ENCODE peak calls at places on chromosomes 1 and 21, in five cellular contexts. R is HepG2, G is K562, D is IMR-90, T is SK-N-SH. S is an unnamed sample.

GRCh38 chr1:191508239-191508638 is 650.0 kb upstream of the RGS18 start:
- DNase-seq in G (no peak), T (no peak), R (no peak), D (no peak), S (peak; percentile 5)

GRCh38 chr1:204465469-204466415 is 28.9 kb downstream of the PIK3C2B start:
- DNase-seq in R (no peak), G (peak; percentile 60), T (peak; percentile 46), D (no peak), S (peak; percentile 63)

GRCh38 chr1:6222644-6223043 is 13.1 kb downstream of the ICMT start:
- DNase-seq in G (no peak), R (no peak), D (peak; percentile 31), T (no peak), S (no peak)

GRCh38 chr1:51214615-51215131 is 21.4 kb upstream of the RNF11 start:
- DNase-seq in G (no peak), R (no peak), T (no peak), D (peak; percentile 87), S (no peak)

GRCh38 chr1:232634086-232634485 is 4.2 kb upstream of the SIPA1L2 start:
- DNase-seq in R (no peak), G (no peak), T (no peak), D (no peak), S (no peak)

GRCh38 chr21:42829417-42829816 is 49.9 kb downstream of the WDR4 start:
- DNase-seq in D (no peak), T (no peak), R (no peak), G (no peak), S (no peak)

GRCh38 chr1:157994704-157995540 is 1.5 kb downstream of the KIRREL1 start:
- DNase-seq in T (no peak), G (no peak), D (peak; percentile 40), R (no peak), S (no peak)

GRCh38 chr21:35249636-35250035 is 200.5 kb upstream of the RUNX1 start:
- DNase-seq in R (no peak), G (no peak), D (no peak), T (no peak), S (no peak)

GRCh38 chr1:61851849-61852692 is 109.8 kb downstream of the PATJ start:
- DNase-seq in T (peak; percentile 36), R (peak; percentile 47), G (peak; percentile 31), D (peak; percentile 79), S (no peak)

GRCh38 chr21:34762761-34763160 is 94.0 kb downstream of the CLIC6 start:
- DNase-seq in R (no peak), G (no peak), D (peak; percentile 81), T (no peak), S (no peak)

GRCh38 chr21:20272791-20273362 is 725.3 kb upstream of the NCAM2 start:
- DNase-seq in G (no peak), D (no peak), T (no peak), R (no peak), S (no peak)

GRCh38 chr1:15849775-15850449 is 2.4 kb downstream of the SPEN start:
- DNase-seq in G (peak; percentile 66), T (peak; percentile 71), R (peak; percentile 65), D (peak; percentile 60), S (no peak)

GRCh38 chr1:170126691-170127090 is 19.1 kb upstream of the NTMT2 start:
- DNase-seq in T (no peak), D (peak; percentile 95), R (no peak), G (no peak), S (peak; percentile 72)

GRCh38 chr1:25140073-25140797 is 92.1 kb downstream of the SYF2 start:
- DNase-seq in D (no peak), G (no peak), R (peak; percentile 55), T (no peak), S (peak; percentile 69)

GRCh38 chr1:84996846-84997666 is at the start of gene MCOLN2:
- DNase-seq in T (peak; percentile 86), D (peak; percentile 1), R (no peak), G (peak; percentile 52), S (no peak)

GRCh38 chr1:160125761-160126160 is 10.2 kb downstream of the ATP1A2 start:
- DNase-seq in T (no peak), D (peak; percentile 52), R (no peak), G (no peak), S (no peak)

GRCh38 chr1:99969260-99969728 is 502 bp upstream of the SLC35A3 start:
- DNase-seq in D (no peak), R (no peak), G (peak; percentile 27), T (no peak), S (no peak)

GRCh38 chr1:204836856-204837255 is 33.8 kb upstream of the NFASC start:
- DNase-seq in G (no peak), R (no peak), T (no peak), D (no peak), S (no peak)

GRCh38 chr1:150621497-150622113 is 7.8 kb downstream of the ENSA start:
- DNase-seq in D (peak; percentile 79), T (peak; percentile 47), G (peak; percentile 26), R (peak; percentile 48), S (no peak)

GRCh38 chr21:41149199-41149598 is 18.8 kb upstream of the BACE2 start:
- DNase-seq in T (no peak), R (no peak), G (no peak), D (no peak), S (no peak)

GRCh38 chr1:236998571-236998970 is 5.7 kb downstream of the MT1HL1 start:
- DNase-seq in R (no peak), T (no peak), D (no peak), G (no peak), S (no peak)

GRCh38 chr1:203353486-203353885 is 2.6 kb upstream of the FMOD start:
- DNase-seq in R (no peak), T (no peak), D (no peak), G (no peak), S (no peak)
- TF ChIP-seq MXI1 in R (no peak), T (no peak), D (no peak), G (no peak), S (no peak)

DNA sequence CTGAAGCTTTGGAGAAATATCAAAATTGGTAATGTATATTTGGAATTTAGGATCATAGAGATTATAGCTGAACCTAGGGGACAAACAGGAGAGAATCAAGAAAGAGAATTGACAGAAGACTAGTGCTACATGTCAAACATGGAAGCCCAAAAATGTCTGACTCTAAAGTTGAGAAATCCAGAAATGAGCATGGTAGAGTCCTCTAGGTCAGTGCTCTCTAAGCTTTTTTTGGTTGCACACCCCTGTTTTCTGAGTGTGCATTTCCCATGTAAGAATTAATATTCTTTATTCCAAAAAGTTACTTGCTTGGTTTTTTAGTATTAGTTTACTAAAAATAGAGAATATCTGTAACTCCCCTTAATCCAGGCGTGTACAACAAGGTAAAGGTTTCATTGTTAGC is 25.6 kb downstream of the NFYC start:
- DNase-seq in G (no peak), D (no peak), T (no peak), R (no peak), S (no peak)
- TF ChIP-seq MXI1 in G (no peak), D (no peak), T (no peak), R (no peak), S (no peak)

GRCh38 chr1:227320476-227320875 is 2.2 kb upstream of the CDC42BPA start:
- DNase-seq in T (no peak), G (no peak), R (no peak), D (no peak), S (no peak)

GRCh38 chr1:227318003-227318851 is at the start of gene CDC42BPA:
- DNase-seq in T (peak; percentile 95), R (peak; percentile 46), D (peak; percentile 87), G (peak; percentile 95), S (no peak)

GRCh38 chr1:227317541-227318002 is 720 bp downstream of the CDC42BPA start:
- DNase-seq in D (peak; percentile 61), G (peak; percentile 68), R (peak; percentile 44), T (peak; percentile 76), S (no peak)

GRCh38 chr1:227316941-227317540 is 1.3 kb downstream of the CDC42BPA start:
- DNase-seq in R (no peak), D (peak; percentile 31), G (peak; percentile 45), T (peak; percentile 27), S (no peak)

GRCh38 chr1:227318852-227319607 is 738 bp upstream of the CDC42BPA start:
- DNase-seq in D (peak; percentile 56), G (peak; percentile 45), R (peak; percentile 45), T (peak; percentile 78), S (no peak)
- TF ChIP-seq MXI1 in D (no peak), G (no peak), R (no peak), T (peak; percentile 66), S (no peak)

GRCh38 chr21:14879458-14879857 is 185.3 kb downstream of the NRIP1 start:
- DNase-seq in T (no peak), R (peak; percentile 43), G (no peak), D (no peak), S (no peak)

GRCh38 chr21:14880922-14881321 is 183.9 kb downstream of the NRIP1 start:
- DNase-seq in R (no peak), D (peak; percentile 88), G (no peak), T (no peak), S (no peak)

GRCh38 chr21:14876464-14876863 is 188.3 kb downstream of the NRIP1 start:
- DNase-seq in D (no peak), R (no peak), T (no peak), G (no peak), S (no peak)

GRCh38 chr21:14877581-14878228 is 187.1 kb downstream of the NRIP1 start:
- DNase-seq in T (no peak), R (peak; percentile 96), D (peak; percentile 49), G (no peak), S (no peak)

DNA sequence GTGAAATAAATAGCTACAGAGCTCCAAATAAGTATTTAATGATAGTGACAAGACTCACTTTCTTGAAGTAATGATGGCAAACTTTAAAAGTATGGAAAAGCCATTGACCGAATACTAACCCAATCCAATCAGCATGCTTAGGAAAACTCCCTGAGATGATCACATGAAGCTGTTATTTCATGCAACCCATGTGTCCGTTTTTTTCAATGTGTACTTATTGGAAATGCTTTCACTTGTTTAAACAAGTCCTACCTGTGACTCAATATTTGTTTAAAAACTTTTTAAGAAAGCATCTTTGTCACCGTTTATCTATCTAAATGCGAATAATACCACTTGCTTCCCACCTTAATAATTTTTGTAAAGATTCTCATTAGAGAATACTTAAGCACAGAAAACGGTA is 185.8 kb downstream of the NRIP1 start:
- DNase-seq in R (peak; percentile 95), T (no peak), D (no peak), G (no peak), S (no peak)
- TF ChIP-seq MXI1 in R (peak; percentile 20), T (no peak), D (no peak), G (no peak), S (no peak)

GRCh38 chr1:247681288-247681897 is 1.9 kb upstream of the OR13G1 start:
- DNase-seq in G (peak; percentile 53), R (peak; percentile 38), T (peak; percentile 34), D (peak; percentile 27), S (no peak)
- TF ChIP-seq MXI1 in G (no peak), R (no peak), T (no peak), D (no peak), S (no peak)